ENCODE peak calls at places on chromosomes 3 and 15, in eight cellular contexts. K, L, A, U, P, R, W and G are unnamed samples.

GRCh38 chr3:175741951-175742350 is 882.8 kb downstream of the NAALADL2 start:
- DNase-seq in R (no peak), U (no peak), L (no peak), W (peak; percentile 8), K (no peak), P (no peak), A (no peak), G (no peak)

GRCh38 chr3:152589644-152590043 is 245.3 kb upstream of the P2RY1 start:
- DNase-seq in P (no peak), R (no peak), A (no peak), U (no peak), L (no peak), K (no peak), W (no peak), G (no peak)

GRCh38 chr3:129934234-129935123 is 40.0 kb upstream of the TRH start:
- DNase-seq in U (peak; percentile 26), W (peak; percentile 44), P (no peak), R (no peak), A (peak; percentile 25), L (peak; percentile 51), K (peak; percentile 61), G (no peak)

GRCh38 chr3:197465197-197465995 is 90.4 kb downstream of the BDH1 start:
- DNase-seq in W (no peak), L (no peak), P (no peak), K (peak; percentile 13), A (no peak), U (no peak), R (no peak), G (no peak)

GRCh38 chr15:31869640-31870335 is 160.5 kb upstream of the CHRNA7 start:
- DNase-seq in L (no peak), W (peak; percentile 38), P (no peak), U (peak; percentile 26), R (no peak), A (no peak), K (peak; percentile 87), G (no peak)

GRCh38 chr3:57006949-57007419 is 53.5 kb upstream of the SPATA12 start:
- DNase-seq in P (no peak), A (peak; percentile 18), W (peak; percentile 65), L (peak; percentile 31), R (no peak), U (peak; percentile 59), K (no peak), G (no peak)

GRCh38 chr3:132399054-132399929 is 18.0 kb upstream of the DNAJC13 start:
- DNase-seq in U (peak; percentile 19), W (peak; percentile 86), L (peak; percentile 74), K (no peak), R (no peak), P (no peak), A (peak; percentile 34), G (no peak)

GRCh38 chr3:187947927-187948682 is 202.8 kb upstream of the BCL6 start:
- DNase-seq in U (no peak), A (no peak), L (no peak), P (no peak), R (no peak), K (no peak), W (no peak), G (no peak)

GRCh38 chr3:179452166-179452544 is 885 bp upstream of the GNB4 start:
- DNase-seq in W (peak; percentile 79), L (peak; percentile 45), K (no peak), P (no peak), R (no peak), U (no peak), A (no peak), G (no peak)

GRCh38 chr15:70504988-70505387 is 258.4 kb downstream of the UACA start:
- DNase-seq in R (no peak), L (no peak), P (no peak), U (no peak), W (no peak), K (no peak), A (no peak), G (no peak)

GRCh38 chr3:131731709-131732108 is 228.9 kb upstream of the MRPL3 start:
- DNase-seq in K (no peak), L (no peak), R (no peak), U (no peak), W (no peak), P (no peak), A (no peak), G (no peak)

DNA sequence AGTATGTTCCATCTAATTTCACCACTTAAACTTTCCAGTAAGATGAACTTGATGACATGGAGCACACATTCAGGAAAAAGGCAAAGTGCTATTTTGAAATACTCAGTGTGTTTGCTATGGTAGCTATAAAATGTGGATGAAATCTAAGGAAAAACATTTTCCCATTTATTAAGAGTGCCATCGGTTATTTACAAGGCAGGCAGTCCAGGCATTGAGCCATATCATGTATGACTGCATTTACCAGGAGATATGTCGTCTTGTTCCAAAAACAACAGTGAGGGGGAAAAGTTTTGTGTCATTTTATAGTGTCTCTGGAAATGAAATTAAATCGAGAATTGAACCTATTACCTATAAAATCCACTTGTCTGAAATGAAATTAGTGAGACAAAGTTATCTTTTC is 13.7 kb downstream of the ANXA2 start:
- DNase-seq in A (no peak), P (no peak), K (no peak), W (peak; percentile 77), L (no peak), U (no peak), R (no peak), G (no peak)
- H3K27ac ChIP-seq in A (peak overlapping the region; percentile 90), P (no peak overlapping the region), K (no peak overlapping the region), W (peak overlapping the region; percentile 100), L (no peak overlapping the region), U (peak overlapping the region; percentile 34), R (no peak overlapping the region), G (no peak overlapping the region)

DNA sequence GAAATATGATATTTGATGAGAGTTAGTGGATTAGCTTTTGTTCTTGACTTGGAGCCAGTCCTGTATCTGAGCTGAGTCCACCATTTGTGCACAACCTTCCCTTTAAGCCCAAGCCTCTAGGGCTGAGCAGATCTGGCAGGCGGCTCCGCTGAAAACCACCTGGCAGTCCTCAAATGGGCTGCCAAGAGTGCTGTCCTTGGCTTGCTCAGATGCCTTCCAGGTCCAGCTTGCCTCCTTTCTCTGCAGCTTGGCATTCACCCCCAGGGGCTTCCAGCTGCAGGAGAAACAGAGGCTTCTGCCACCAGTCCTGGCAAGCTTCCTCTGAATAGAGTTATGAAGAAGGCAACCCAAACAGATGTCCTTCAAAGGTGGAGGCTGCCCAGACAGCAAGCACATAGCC is 96.8 kb downstream of the LRTM1 start:
- DNase-seq in P (no peak), R (no peak), L (no peak), K (no peak), U (no peak), A (no peak), W (no peak), G (no peak)
- H3K4me1 ChIP-seq in P (no peaks in the 10 kb centered on the region), R (no peaks in the 10 kb centered on the region), L (no peaks in the 10 kb centered on the region), K (no peaks in the 10 kb centered on the region), U (no peaks in the 10 kb centered on the region), A (no peaks in the 10 kb centered on the region), W (peaks cover 6% of the 10 kb centered on the region), G (no peaks in the 10 kb centered on the region)

DNA sequence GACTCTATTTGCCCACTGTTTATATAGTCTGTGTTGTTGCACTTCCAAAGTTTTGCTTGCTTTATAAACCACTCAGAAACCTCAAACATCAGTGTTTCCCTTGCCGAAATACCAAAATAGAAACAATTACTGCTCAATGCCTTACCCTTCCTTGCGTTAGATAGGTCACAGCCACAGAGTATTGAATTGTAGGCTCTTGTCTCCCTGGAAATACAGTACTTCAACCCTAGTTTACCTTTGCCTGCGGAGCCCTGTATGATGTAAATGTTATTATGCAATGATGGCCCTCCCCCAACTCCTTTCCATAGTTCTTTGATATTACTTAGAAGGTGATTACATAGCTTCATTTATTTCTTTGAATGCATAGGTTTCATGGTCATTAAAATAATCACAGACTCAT is 44.2 kb downstream of the SOX2 start:
- DNase-seq in U (no peak), K (no peak), W (no peak), P (no peak), R (no peak), A (no peak), L (no peak), G (no peak)
- H3K27ac ChIP-seq in U (no peak overlapping the region), K (no peak overlapping the region), W (no peak overlapping the region), P (no peak overlapping the region), R (no peak overlapping the region), A (no peak overlapping the region), L (no peak overlapping the region), G (no peak overlapping the region)

DNA sequence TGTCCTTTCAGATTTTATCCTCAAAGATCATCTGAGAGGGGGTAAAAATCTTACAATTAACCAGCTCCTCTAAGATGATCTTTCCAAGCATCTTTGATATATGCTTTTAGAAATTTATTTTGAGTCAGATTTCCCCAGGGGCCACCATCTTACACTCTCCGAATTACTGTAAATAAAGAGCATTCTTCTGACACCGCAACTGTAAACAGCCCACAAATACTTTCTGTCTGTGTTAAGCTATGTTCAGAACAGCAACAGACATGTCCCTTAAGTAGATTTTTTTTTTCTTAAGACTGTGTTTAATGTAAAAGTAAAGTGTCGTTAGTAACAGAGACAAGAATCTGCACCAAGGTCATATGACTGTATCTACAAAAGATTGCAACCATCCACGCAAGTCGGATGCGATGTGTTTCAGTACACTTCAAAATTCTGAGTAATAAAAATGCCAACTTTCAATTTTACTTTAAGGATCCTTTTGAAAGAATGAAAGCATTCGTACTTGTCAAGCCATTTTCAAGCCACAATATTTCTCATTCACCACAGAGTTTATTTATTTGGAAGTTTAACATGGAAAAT is 159.0 kb upstream of the KCNH8 start:
- DNase-seq in P (no peak), K (no peak), U (no peak), A (no peak), R (no peak), L (no peak), W (no peak), G (no peak)
- H3K4me1 ChIP-seq in P (no peaks in the 10 kb centered on the region), K (no peaks in the 10 kb centered on the region), U (no peaks in the 10 kb centered on the region), A (no peaks in the 10 kb centered on the region), R (no peaks in the 10 kb centered on the region), L (no peaks in the 10 kb centered on the region), W (no peaks in the 10 kb centered on the region), G (no peaks in the 10 kb centered on the region)

DNA sequence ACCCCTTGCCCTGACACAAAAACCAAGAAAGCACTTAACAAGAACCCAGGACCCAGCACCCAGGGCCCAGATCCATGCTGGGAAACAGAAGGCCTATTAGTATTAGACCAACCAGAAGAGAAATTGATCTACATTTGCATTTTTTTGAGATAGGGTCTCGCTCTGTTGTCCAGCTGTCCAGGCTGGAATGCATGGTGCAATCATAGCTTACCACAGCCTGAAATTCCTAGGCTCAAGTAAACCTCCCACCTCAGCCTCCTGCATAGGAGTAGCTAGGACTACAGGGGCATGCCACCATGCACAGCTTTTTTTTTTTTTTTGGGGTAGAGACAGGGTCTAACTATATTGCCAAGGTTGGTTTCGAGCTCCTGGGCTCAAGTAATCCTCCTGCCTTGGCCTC is 26.4 kb downstream of the CCDC12 start:
- DNase-seq in A (no peak), L (no peak), W (no peak), P (no peak), R (no peak), K (peak; percentile 47), U (no peak), G (no peak)
- H3K27ac ChIP-seq in A (peak overlapping the region; percentile 90), L (no peak overlapping the region), W (no peak overlapping the region), P (peak overlapping the region; percentile 93), R (peak overlapping the region; percentile 97), K (no peak overlapping the region), U (peak overlapping the region; percentile 92), G (no peak overlapping the region)

GRCh38 chr3:189092547-189092946 is 79.2 kb upstream of the TPRG1 start:
- DNase-seq in P (no peak), A (no peak), U (no peak), W (no peak), L (no peak), K (no peak), R (no peak), G (no peak)
- H3K4me1 ChIP-seq in P (no peaks in the 10 kb centered on the region), A (no peaks in the 10 kb centered on the region), U (no peaks in the 10 kb centered on the region), W (no peaks in the 10 kb centered on the region), L (no peaks in the 10 kb centered on the region), K (no peaks in the 10 kb centered on the region), R (no peaks in the 10 kb centered on the region), G (no peaks in the 10 kb centered on the region)